ENCODE peak calls at places on chromosomes 11 and 22, in seven cellular contexts. K, F, Q, S, U, M and N are unnamed samples.

GRCh38 chr22:24181088-24181995 is at the start of gene SUSD2:
- DNase-seq in K (no peak), F (no peak), Q (no peak), S (no peak), U (peak), M (peak), N (no peak)

GRCh38 chr22:41092847-41093371 is 517 bp downstream of the EP300 start:
- DNase-seq in K (peak), F (no peak), Q (no peak), S (no peak), U (no peak), M (no peak), N (no peak)

GRCh38 chr11:68212421-68213134 is 518 bp downstream of the KMT5B start:
- DNase-seq in K (peak), F (peak), Q (peak), S (peak), U (peak), M (peak), N (peak)

GRCh38 chr22:22773979-22774738 is 113.5 kb upstream of the IGLL5 start:
- DNase-seq in K (no peak), F (no peak), Q (no peak), S (no peak), U (no peak), M (no peak), N (no peak)

GRCh38 chr11:20134991-20135736 is 25.1 kb downstream of the DBX1 start:
- DNase-seq in K (no peak), F (no peak), Q (no peak), S (no peak), U (no peak), M (no peak), N (no peak)

GRCh38 chr11:35622070-35622469 is 3.8 kb downstream of the FJX1 start:
- DNase-seq in K (peak), F (no peak), Q (peak), S (no peak), U (no peak), M (no peak), N (no peak)

GRCh38 chr11:132450631-132451030 is 1080.2 kb downstream of the NTM start:
- DNase-seq in K (no peak), F (no peak), Q (no peak), S (no peak), U (no peak), M (no peak), N (no peak)

GRCh38 chr11:64638017-64638664 is 47.1 kb downstream of the SLC22A12 start:
- DNase-seq in K (peak), F (no peak), Q (no peak), S (no peak), U (no peak), M (no peak), N (no peak)

GRCh38 chr11:109865558-109866186 is 227.5 kb upstream of the ZC3H12C start:
- DNase-seq in K (no peak), F (no peak), Q (no peak), S (no peak), U (peak), M (no peak), N (no peak)

GRCh38 chr11:114316980-114317675 is 20.9 kb downstream of the NNMT start:
- DNase-seq in K (peak), F (no peak), Q (no peak), S (no peak), U (no peak), M (no peak), N (no peak)

GRCh38 chr11:69526453-69526810 is 45.0 kb downstream of the LINC01488 start:
- DNase-seq in K (no peak), F (no peak), Q (no peak), S (no peak), U (no peak), M (peak), N (no peak)

GRCh38 chr11:23995891-23996290 is 501.0 kb upstream of the LUZP2 start:
- DNase-seq in K (peak), F (no peak), Q (no peak), S (no peak), U (no peak), M (no peak), N (no peak)